ENCODE peak calls at places on chromosome 14, in ten cellular contexts. Y is substantia nigra; S is AG04450; G is ascending aorta; H is K562; V is RWPE1; J is right cardiac atrium; M is IMR-90; B is adrenal gland; P is CD8-positive, alpha-beta T cell. R is an unnamed sample.

GRCh38 chr14:49972840-49973239 is 80.0 kb downstream of the ARF6 start:
- DNase-seq in Y (no peak), S (peak), G (no peak), H (peak), V (peak), J (no peak), M (peak), B (peak), P (peak), R (peak)

GRCh38 chr14:24081739-24082204 is 10.4 kb downstream of the CPNE6 start:
- DNase-seq in Y (no peak), S (no peak), G (no peak), H (no peak), V (no peak), J (no peak), M (no peak), B (no peak), P (no peak), R (no peak)

GRCh38 chr14:104216457-104216856 is 78.1 kb downstream of the KIF26A start:
- DNase-seq in Y (no peak), S (no peak), G (no peak), H (no peak), V (no peak), J (no peak), M (no peak), B (no peak), P (no peak), R (no peak)

GRCh38 chr14:55152052-55152753 is 23.2 kb downstream of the LGALS3 start:
- DNase-seq in Y (no peak), S (no peak), G (no peak), H (no peak), V (no peak), J (no peak), M (peak), B (no peak), P (no peak), R (no peak)

GRCh38 chr14:105528197-105528858 is 1.9 kb downstream of the TMEM121 start:
- DNase-seq in Y (peak), S (peak), G (no peak), H (peak), V (peak), J (peak), M (peak), B (peak), P (peak), R (peak)

GRCh38 chr14:58960945-58961731 is 227.3 kb upstream of the DAAM1 start:
- DNase-seq in Y (no peak), S (no peak), G (no peak), H (no peak), V (no peak), J (no peak), M (no peak), B (no peak), P (no peak), R (no peak)

GRCh38 chr14:32224731-32225377 is 21.8 kb upstream of the RNU6-8 start:
- DNase-seq in Y (no peak), S (no peak), G (no peak), H (peak), V (peak), J (no peak), M (peak), B (peak), P (peak), R (no peak)

GRCh38 chr14:66070542-66071319 is 415.4 kb upstream of the CCDC196 start:
- DNase-seq in Y (peak), S (no peak), G (no peak), H (peak), V (peak), J (no peak), M (no peak), B (peak), P (peak), R (no peak)

GRCh38 chr14:105797546-105797945 is 271.2 kb downstream of the TMEM121 start:
- DNase-seq in Y (no peak), S (no peak), G (no peak), H (no peak), V (no peak), J (no peak), M (no peak), B (no peak), P (no peak), R (no peak)

GRCh38 chr14:72451081-72451972 is 442.6 kb downstream of the DPF3 start:
- DNase-seq in Y (peak), S (no peak), G (no peak), H (no peak), V (no peak), J (no peak), M (no peak), B (no peak), P (peak), R (no peak)

GRCh38 chr14:22842211-22843122 is 6.1 kb downstream of the MMP14 start:
- DNase-seq in Y (no peak), S (no peak), G (no peak), H (no peak), V (no peak), J (no peak), M (no peak), B (no peak), P (no peak), R (no peak)

GRCh38 chr14:100609941-100610391 is 22.7 kb upstream of the BEGAIN start:
- DNase-seq in Y (no peak), S (no peak), G (no peak), H (no peak), V (no peak), J (no peak), M (no peak), B (no peak), P (no peak), R (no peak)

GRCh38 chr14:104082807-104083206 is 2.7 kb upstream of the ASPG start:
- DNase-seq in Y (no peak), S (no peak), G (no peak), H (no peak), V (no peak), J (peak), M (no peak), B (peak), P (no peak), R (no peak)

GRCh38 chr14:75714993-75715392 is 53.9 kb downstream of the TTLL5 start:
- DNase-seq in Y (no peak), S (no peak), G (no peak), H (no peak), V (no peak), J (no peak), M (no peak), B (no peak), P (no peak), R (no peak)

GRCh38 chr14:22460461-22461195 is 128.4 kb downstream of the DAD1 start:
- DNase-seq in Y (no peak), S (no peak), G (no peak), H (peak), V (no peak), J (no peak), M (peak), B (no peak), P (no peak), R (no peak)

GRCh38 chr14:42469637-42470426 is 863.2 kb downstream of the LRFN5 start:
- DNase-seq in Y (no peak), S (no peak), G (no peak), H (no peak), V (peak), J (no peak), M (peak), B (no peak), P (no peak), R (no peak)

GRCh38 chr14:81396108-81396507 is 4.0 kb downstream of the STON2 start:
- DNase-seq in Y (no peak), S (no peak), G (no peak), H (no peak), V (peak), J (no peak), M (no peak), B (no peak), P (no peak), R (no peak)

GRCh38 chr14:75226755-75227544 is 50.5 kb upstream of the TMED10 start:
- DNase-seq in Y (no peak), S (no peak), G (no peak), H (no peak), V (no peak), J (no peak), M (no peak), B (no peak), P (no peak), R (no peak)

GRCh38 chr14:61190341-61190740 is 90.8 kb downstream of the TMEM30B start:
- DNase-seq in Y (no peak), S (no peak), G (no peak), H (no peak), V (no peak), J (no peak), M (peak), B (no peak), P (no peak), R (no peak)
- H3K27ac ChIP-seq in Y (no peak), S (no peak), G (peak), H (no peak), V (no peak), J (no peak), M (peak), B (no peak), P (no peak), R (no peak)

GRCh38 chr14:76867536-76868452 is 41.6 kb downstream of the LRRC74A start:
- DNase-seq in Y (no peak), S (no peak), G (no peak), H (no peak), V (no peak), J (peak), M (no peak), B (no peak), P (peak), R (no peak)

GRCh38 chr14:76862546-76863282 is 36.5 kb downstream of the LRRC74A start:
- DNase-seq in Y (no peak), S (no peak), G (no peak), H (no peak), V (no peak), J (no peak), M (no peak), B (no peak), P (no peak), R (no peak)

GRCh38 chr14:76866469-76866868 is 40.3 kb downstream of the LRRC74A start:
- DNase-seq in Y (no peak), S (no peak), G (no peak), H (no peak), V (no peak), J (no peak), M (no peak), B (no peak), P (no peak), R (no peak)

GRCh38 chr14:76861574-76862255 is 35.5 kb downstream of the LRRC74A start:
- DNase-seq in Y (no peak), S (no peak), G (no peak), H (no peak), V (no peak), J (no peak), M (no peak), B (no peak), P (no peak), R (no peak)

GRCh38 chr14:76863724-76864407 is 37.7 kb downstream of the LRRC74A start:
- DNase-seq in Y (peak), S (no peak), G (peak), H (no peak), V (no peak), J (peak), M (no peak), B (peak), P (no peak), R (peak)
- H3K27ac ChIP-seq in Y (peak), S (no peak), G (peak), H (no peak), V (no peak), J (peak), M (no peak), B (peak), P (no peak), R (no peak)

GRCh38 chr14:29566194-29566593 is 361.5 kb downstream of the PRKD1 start:
- DNase-seq in Y (no peak), S (no peak), G (no peak), H (no peak), V (no peak), J (no peak), M (no peak), B (no peak), P (no peak), R (no peak)

DNA sequence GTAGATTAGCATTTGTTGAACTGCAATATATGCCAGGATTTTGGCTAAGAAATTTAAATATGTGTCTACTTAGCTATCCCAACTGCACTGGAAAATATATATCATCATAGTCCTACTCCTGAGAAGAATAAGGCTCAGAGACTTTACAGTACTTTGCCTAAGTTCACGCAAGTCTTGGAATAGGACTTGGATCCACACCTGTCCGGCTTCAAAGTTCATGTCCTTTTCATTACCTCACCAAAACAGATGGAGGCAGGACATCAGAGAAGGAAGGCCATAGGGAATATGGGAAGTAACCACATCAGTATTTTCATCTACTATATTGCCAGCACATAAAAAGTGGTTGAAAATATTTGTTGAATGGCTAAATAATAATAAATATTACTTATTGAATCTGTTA is 358.5 kb downstream of the PRKD1 start:
- DNase-seq in Y (no peak), S (no peak), G (no peak), H (no peak), V (no peak), J (no peak), M (no peak), B (no peak), P (no peak), R (no peak)
- H3K27ac ChIP-seq in Y (no peak), S (no peak), G (no peak), H (no peak), V (no peak), J (no peak), M (no peak), B (no peak), P (no peak), R (no peak)

GRCh38 chr14:91348861-91349465 is 68.7 kb downstream of the CCDC88C start:
- DNase-seq in Y (no peak), S (no peak), G (no peak), H (peak), V (no peak), J (no peak), M (no peak), B (no peak), P (no peak), R (no peak)

GRCh38 chr14:91349481-91350074 is 68.0 kb downstream of the CCDC88C start:
- DNase-seq in Y (no peak), S (no peak), G (no peak), H (no peak), V (no peak), J (no peak), M (no peak), B (no peak), P (peak), R (no peak)

GRCh38 chr14:91351508-91351853 is 66.1 kb downstream of the CCDC88C start:
- DNase-seq in Y (no peak), S (no peak), G (no peak), H (no peak), V (no peak), J (no peak), M (no peak), B (no peak), P (no peak), R (no peak)

GRCh38 chr14:91350813-91351507 is 66.7 kb downstream of the CCDC88C start:
- DNase-seq in Y (no peak), S (no peak), G (no peak), H (no peak), V (no peak), J (no peak), M (no peak), B (no peak), P (peak), R (no peak)

DNA sequence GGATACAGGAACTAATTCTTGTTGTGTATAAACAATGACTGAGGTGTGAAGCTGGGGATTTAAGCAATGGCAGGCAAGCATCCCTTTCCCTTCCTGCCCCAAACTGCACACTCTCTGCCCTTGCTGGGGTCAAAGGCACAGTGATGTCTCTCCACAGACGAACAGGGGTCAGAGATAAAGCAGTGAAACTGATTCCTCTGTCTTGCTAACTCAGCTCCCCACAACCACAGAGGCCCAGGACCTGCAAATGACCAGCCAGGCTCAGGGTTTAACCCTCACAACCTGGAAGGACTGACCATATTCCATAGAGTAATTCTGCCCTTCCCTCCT is 67.2 kb downstream of the CCDC88C start:
- DNase-seq in Y (no peak), S (no peak), G (no peak), H (no peak), V (no peak), J (no peak), M (no peak), B (no peak), P (no peak), R (no peak)
- H3K27ac ChIP-seq in Y (no peak), S (no peak), G (no peak), H (no peak), V (peak), J (no peak), M (no peak), B (no peak), P (peak), R (no peak)

GRCh38 chr14:20118795-20119194 is 8.3 kb downstream of the OR4K17 start:
- DNase-seq in Y (no peak), S (no peak), G (no peak), H (no peak), V (no peak), J (no peak), M (no peak), B (no peak), P (no peak), R (no peak)
- H3K27ac ChIP-seq in Y (no peak), S (no peak), G (no peak), H (no peak), V (no peak), J (no peak), M (no peak), B (no peak), P (no peak), R (no peak)

DNA sequence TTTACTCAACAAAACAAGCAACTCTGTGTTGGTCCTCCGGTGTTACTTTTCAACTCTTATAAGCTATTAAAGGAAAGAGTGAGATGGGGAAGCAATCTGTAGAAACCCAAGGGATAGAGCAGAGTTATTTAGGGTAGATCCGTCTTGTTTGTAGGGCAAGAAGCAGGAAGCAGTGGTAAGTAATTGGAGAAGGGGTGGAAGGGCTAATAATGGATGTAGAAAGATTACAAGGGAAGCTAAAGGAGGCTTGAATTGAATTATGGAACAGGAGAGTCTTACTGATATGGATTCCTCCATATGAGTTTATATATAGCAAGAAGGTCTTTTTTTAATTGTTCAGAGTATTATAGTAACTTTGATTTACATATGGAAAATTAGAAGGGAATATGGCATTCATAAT is 72.7 kb downstream of the MNAT1 start:
- DNase-seq in Y (no peak), S (no peak), G (no peak), H (no peak), V (no peak), J (no peak), M (no peak), B (no peak), P (no peak), R (no peak)
- H3K27ac ChIP-seq in Y (no peak), S (no peak), G (no peak), H (no peak), V (no peak), J (no peak), M (no peak), B (no peak), P (no peak), R (no peak)

GRCh38 chr14:101774814-101775213 is 13.3 kb downstream of the PPP2R5C start:
- DNase-seq in Y (no peak), S (no peak), G (no peak), H (no peak), V (no peak), J (no peak), M (no peak), B (peak), P (no peak), R (no peak)
- H3K27ac ChIP-seq in Y (peak), S (no peak), G (no peak), H (no peak), V (no peak), J (no peak), M (no peak), B (peak), P (no peak), R (no peak)